ENCODE peak calls at places on chromosomes 1 and 21, in five cellular contexts. One of them, this sample, is unnamed.
A peak's percentile ranks its signal among the peaks of the same experiment; 100 is the strongest.

GRCh38 chr21:16794944-16795343 is 717.9 kb upstream of the CXADR start:
- DNase-seq in tibial artery: no peak
- DNase-seq in HCT116: no peak
- DNase-seq in IMR-90: peak; percentile 95
- DNase-seq in endothelial cell of umbilical vein: peak; percentile 77
- DNase-seq in this sample: no peak

GRCh38 chr1:161506336-161507223 is 1.3 kb downstream of the FCGR2A start:
- DNase-seq in tibial artery: no peak
- DNase-seq in HCT116: no peak
- DNase-seq in IMR-90: peak; percentile 54
- DNase-seq in endothelial cell of umbilical vein: peak; percentile 32
- DNase-seq in this sample: no peak

GRCh38 chr21:45902292-45902995 is 79.1 kb upstream of the COL6A1 start:
- DNase-seq in tibial artery: peak; percentile 45
- DNase-seq in HCT116: no peak
- DNase-seq in IMR-90: no peak
- DNase-seq in endothelial cell of umbilical vein: no peak
- DNase-seq in this sample: no peak

GRCh38 chr1:28601696-28602095 is 9.6 kb downstream of the RAB42 start:
- DNase-seq in tibial artery: no peak
- DNase-seq in HCT116: peak; percentile 66
- DNase-seq in IMR-90: peak; percentile 97
- DNase-seq in endothelial cell of umbilical vein: peak; percentile 39
- DNase-seq in this sample: peak; percentile 67

GRCh38 chr1:193308438-193308837 is 122.0 kb upstream of the B3GALT2 start:
- DNase-seq in tibial artery: no peak
- DNase-seq in HCT116: no peak
- DNase-seq in IMR-90: peak; percentile 59
- DNase-seq in endothelial cell of umbilical vein: no peak
- DNase-seq in this sample: no peak

GRCh38 chr21:21165063-21165645 is 166.9 kb downstream of the NCAM2 start:
- DNase-seq in tibial artery: no peak
- DNase-seq in HCT116: no peak
- DNase-seq in IMR-90: peak; percentile 97
- DNase-seq in endothelial cell of umbilical vein: no peak
- DNase-seq in this sample: no peak

GRCh38 chr1:9591669-9592509 is 3.2 kb downstream of the TMEM201 start:
- DNase-seq in tibial artery: peak; percentile 60
- DNase-seq in HCT116: no peak
- DNase-seq in IMR-90: no peak
- DNase-seq in endothelial cell of umbilical vein: no peak
- DNase-seq in this sample: no peak

GRCh38 chr21:27693376-27693775 is 726.5 kb upstream of the ADAMTS5 start:
- DNase-seq in tibial artery: no peak
- DNase-seq in HCT116: no peak
- DNase-seq in IMR-90: peak; percentile 73
- DNase-seq in endothelial cell of umbilical vein: no peak
- DNase-seq in this sample: peak; percentile 74

GRCh38 chr1:67191668-67192520 is 25.6 kb downstream of the IL23R start:
- DNase-seq in tibial artery: no peak
- DNase-seq in HCT116: no peak
- DNase-seq in IMR-90: no peak
- DNase-seq in endothelial cell of umbilical vein: no peak
- DNase-seq in this sample: no peak

GRCh38 chr1:152697701-152698600 is at the start of gene LCE2A:
- DNase-seq in tibial artery: no peak
- DNase-seq in HCT116: no peak
- DNase-seq in IMR-90: no peak
- DNase-seq in endothelial cell of umbilical vein: no peak
- DNase-seq in this sample: no peak

GRCh38 chr21:37642493-37642892 is 273.8 kb downstream of the KCNJ6 start:
- DNase-seq in tibial artery: no peak
- DNase-seq in HCT116: peak; percentile 24
- DNase-seq in IMR-90: no peak
- DNase-seq in endothelial cell of umbilical vein: no peak
- DNase-seq in this sample: no peak

GRCh38 chr21:25934771-25935224 is 200.0 kb downstream of the GABPA start:
- DNase-seq in tibial artery: peak; percentile 89
- DNase-seq in HCT116: no peak
- DNase-seq in IMR-90: peak; percentile 99
- DNase-seq in endothelial cell of umbilical vein: peak; percentile 97
- DNase-seq in this sample: peak; percentile 68

GRCh38 chr1:108560143-108560429 is 186 bp downstream of the EEIG2 start:
- DNase-seq in tibial artery: no peak
- DNase-seq in HCT116: no peak
- DNase-seq in IMR-90: no peak
- DNase-seq in endothelial cell of umbilical vein: no peak
- DNase-seq in this sample: no peak

GRCh38 chr1:3186526-3186921 is 117.5 kb downstream of the PRDM16 start:
- DNase-seq in tibial artery: peak; percentile 97
- DNase-seq in HCT116: no peak
- DNase-seq in IMR-90: peak; percentile 6
- DNase-seq in endothelial cell of umbilical vein: no peak
- DNase-seq in this sample: peak; percentile 9

GRCh38 chr1:54499097-54500029 is 48.7 kb upstream of the ACOT11 start:
- DNase-seq in tibial artery: no peak
- DNase-seq in HCT116: no peak
- DNase-seq in IMR-90: peak; percentile 36
- DNase-seq in endothelial cell of umbilical vein: peak; percentile 43
- DNase-seq in this sample: peak; percentile 53

GRCh38 chr1:223207293-223208066 is 64.4 kb upstream of the TLR5 start:
- DNase-seq in tibial artery: no peak
- DNase-seq in HCT116: no peak
- DNase-seq in IMR-90: peak; percentile 34
- DNase-seq in endothelial cell of umbilical vein: no peak
- DNase-seq in this sample: no peak

GRCh38 chr1:215767761-215768160 is 200.7 kb downstream of the KCTD3 start:
- DNase-seq in tibial artery: no peak
- DNase-seq in HCT116: no peak
- DNase-seq in IMR-90: no peak
- DNase-seq in endothelial cell of umbilical vein: no peak
- DNase-seq in this sample: no peak

GRCh38 chr1:6496890-6497214 is 5.4 kb upstream of the PLEKHG5 start:
- DNase-seq in tibial artery: no peak
- DNase-seq in HCT116: no peak
- DNase-seq in IMR-90: no peak
- DNase-seq in endothelial cell of umbilical vein: no peak
- DNase-seq in this sample: no peak

GRCh38 chr1:206637605-206638004 is 2.3 kb downstream of the DYRK3 start:
- DNase-seq in tibial artery: no peak
- DNase-seq in HCT116: no peak
- DNase-seq in IMR-90: no peak
- DNase-seq in endothelial cell of umbilical vein: no peak
- DNase-seq in this sample: no peak

GRCh38 chr1:97567000-97567749 is 353.7 kb downstream of the DPYD start:
- DNase-seq in tibial artery: no peak
- DNase-seq in HCT116: no peak
- DNase-seq in IMR-90: peak; percentile 48
- DNase-seq in endothelial cell of umbilical vein: no peak
- DNase-seq in this sample: no peak

GRCh38 chr1:67534627-67535065 is 104.4 kb upstream of the SERBP1 start:
- DNase-seq in tibial artery: no peak
- DNase-seq in HCT116: no peak
- DNase-seq in IMR-90: peak; percentile 69
- DNase-seq in endothelial cell of umbilical vein: peak; percentile 55
- DNase-seq in this sample: no peak

GRCh38 chr1:192601145-192602048 is 25.8 kb downstream of the RGS1 start:
- DNase-seq in tibial artery: no peak
- DNase-seq in HCT116: no peak
- DNase-seq in IMR-90: peak; percentile 51
- DNase-seq in endothelial cell of umbilical vein: no peak
- DNase-seq in this sample: peak; percentile 31

GRCh38 chr1:214791961-214792360 is 189.0 kb downstream of the CENPF start:
- DNase-seq in tibial artery: no peak
- DNase-seq in HCT116: no peak
- DNase-seq in IMR-90: peak; percentile 50
- DNase-seq in endothelial cell of umbilical vein: no peak
- DNase-seq in this sample: no peak

GRCh38 chr1:55428944-55429931 is 214.1 kb upstream of the USP24 start:
- DNase-seq in tibial artery: peak; percentile 88
- DNase-seq in HCT116: peak; percentile 100
- DNase-seq in IMR-90: peak; percentile 100
- DNase-seq in endothelial cell of umbilical vein: peak; percentile 99
- DNase-seq in this sample: peak; percentile 96

GRCh38 chr21:45263534-45263933 is 24.2 kb downstream of the POFUT2 start:
- DNase-seq in tibial artery: peak; percentile 32
- DNase-seq in HCT116: no peak
- DNase-seq in IMR-90: no peak
- DNase-seq in endothelial cell of umbilical vein: no peak
- DNase-seq in this sample: no peak

GRCh38 chr1:235648407-235648907 is 1.1 kb downstream of the GNG4 start:
- DNase-seq in tibial artery: no peak
- DNase-seq in HCT116: no peak
- DNase-seq in IMR-90: no peak
- DNase-seq in endothelial cell of umbilical vein: peak; percentile 19
- DNase-seq in this sample: no peak

GRCh38 chr1:207831517-207832327 is 79.2 kb downstream of the CD34 start:
- DNase-seq in tibial artery: peak; percentile 91
- DNase-seq in HCT116: no peak
- DNase-seq in IMR-90: peak; percentile 75
- DNase-seq in endothelial cell of umbilical vein: peak; percentile 47
- DNase-seq in this sample: no peak

GRCh38 chr1:41672173-41672572 is 187.7 kb upstream of the EDN2 start:
- DNase-seq in tibial artery: no peak
- DNase-seq in HCT116: peak; percentile 52
- DNase-seq in IMR-90: peak; percentile 86
- DNase-seq in endothelial cell of umbilical vein: no peak
- DNase-seq in this sample: peak; percentile 91

GRCh38 chr1:56330400-56331026 is 248.8 kb downstream of the PLPP3 start:
- DNase-seq in tibial artery: no peak
- DNase-seq in HCT116: no peak
- DNase-seq in IMR-90: peak; percentile 84
- DNase-seq in endothelial cell of umbilical vein: peak; percentile 61
- DNase-seq in this sample: peak; percentile 9

GRCh38 chr1:231093158-231093922 is 53.3 kb upstream of the FAM89A start:
- DNase-seq in tibial artery: no peak
- DNase-seq in HCT116: no peak
- DNase-seq in IMR-90: no peak
- DNase-seq in endothelial cell of umbilical vein: peak; percentile 62
- DNase-seq in this sample: no peak

DNA sequence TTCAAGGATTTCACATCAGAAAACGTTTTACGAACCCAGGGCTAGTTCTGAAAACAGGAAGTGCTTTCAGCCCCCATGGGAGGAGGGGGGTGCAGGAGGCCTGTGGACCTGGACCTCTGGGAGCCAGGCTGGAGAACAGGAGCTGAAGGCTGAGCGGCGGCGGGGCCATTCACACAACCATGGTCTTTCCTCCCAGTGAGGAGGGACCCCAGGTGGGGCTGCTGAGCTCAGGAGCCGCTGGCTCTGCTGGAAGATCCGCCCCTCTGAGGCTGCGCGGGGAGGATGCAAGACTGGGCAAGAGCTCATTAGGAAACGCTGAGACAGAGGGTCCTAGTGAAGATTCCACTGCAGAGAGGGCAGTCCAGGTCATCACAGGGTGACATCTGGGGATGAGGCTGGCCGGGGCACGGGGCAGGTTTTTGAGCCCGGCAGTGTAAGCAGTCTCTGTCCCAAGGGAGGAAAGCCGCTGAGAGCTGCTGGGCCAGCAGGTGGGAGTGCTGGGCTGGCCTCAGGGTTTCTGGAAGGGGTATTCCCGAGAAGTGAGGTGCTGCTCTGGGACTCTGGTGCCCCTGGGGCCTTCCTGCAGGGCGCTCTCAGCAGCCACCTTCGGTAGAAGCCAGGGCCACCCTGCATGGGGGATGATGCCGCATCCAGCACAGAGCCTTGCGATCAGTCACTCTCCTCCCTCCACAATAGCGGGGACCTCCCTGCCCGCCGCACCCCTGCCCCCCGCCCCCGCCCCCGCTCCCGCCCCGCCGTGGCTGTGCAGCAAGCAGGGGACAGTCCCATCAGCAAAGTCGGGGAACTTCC is 7.5 kb downstream of the MX2 start:
- DNase-seq in tibial artery: peak; percentile 66
- DNase-seq in HCT116: no peak
- DNase-seq in IMR-90: no peak
- DNase-seq in endothelial cell of umbilical vein: no peak
- DNase-seq in this sample: no peak
- TF ChIP-seq CTCF in tibial artery: no peak
- TF ChIP-seq CTCF in HCT116: no peak
- TF ChIP-seq CTCF in IMR-90: no peak
- TF ChIP-seq CTCF in endothelial cell of umbilical vein: no peak
- TF ChIP-seq CTCF in this sample: no peak

GRCh38 chr1:115810609-115811008 is 30.3 kb downstream of the NHLH2 start:
- DNase-seq in tibial artery: no peak
- DNase-seq in HCT116: no peak
- DNase-seq in IMR-90: no peak
- DNase-seq in endothelial cell of umbilical vein: no peak
- DNase-seq in this sample: no peak
- H3K27ac ChIP-seq in tibial artery: no peak overlapping the region
- H3K27ac ChIP-seq in HCT116: no peak overlapping the region
- H3K27ac ChIP-seq in IMR-90: no peak overlapping the region
- H3K27ac ChIP-seq in endothelial cell of umbilical vein: no peak overlapping the region
- H3K27ac ChIP-seq in this sample: no peak overlapping the region

GRCh38 chr1:114485286-114485685 is 25.7 kb downstream of the TRIM33 start:
- DNase-seq in tibial artery: no peak
- DNase-seq in HCT116: no peak
- DNase-seq in IMR-90: peak; percentile 14
- DNase-seq in endothelial cell of umbilical vein: no peak
- DNase-seq in this sample: peak; percentile 17

GRCh38 chr1:114488739-114489138 is 22.3 kb downstream of the TRIM33 start:
- DNase-seq in tibial artery: no peak
- DNase-seq in HCT116: no peak
- DNase-seq in IMR-90: no peak
- DNase-seq in endothelial cell of umbilical vein: no peak
- DNase-seq in this sample: no peak

GRCh38 chr1:114496091-114496490 is 14.9 kb downstream of the TRIM33 start:
- DNase-seq in tibial artery: no peak
- DNase-seq in HCT116: no peak
- DNase-seq in IMR-90: no peak
- DNase-seq in endothelial cell of umbilical vein: peak; percentile 13
- DNase-seq in this sample: no peak

GRCh38 chr1:114492978-114493377 is 18.0 kb downstream of the TRIM33 start:
- DNase-seq in tibial artery: no peak
- DNase-seq in HCT116: no peak
- DNase-seq in IMR-90: no peak
- DNase-seq in endothelial cell of umbilical vein: no peak
- DNase-seq in this sample: no peak

GRCh38 chr1:114490235-114490634 is 20.8 kb downstream of the TRIM33 start:
- DNase-seq in tibial artery: no peak
- DNase-seq in HCT116: no peak
- DNase-seq in IMR-90: no peak
- DNase-seq in endothelial cell of umbilical vein: no peak
- DNase-seq in this sample: no peak
- TF ChIP-seq CTCF in tibial artery: no peak
- TF ChIP-seq CTCF in HCT116: no peak
- TF ChIP-seq CTCF in IMR-90: no peak
- TF ChIP-seq CTCF in endothelial cell of umbilical vein: no peak
- TF ChIP-seq CTCF in this sample: no peak

DNA sequence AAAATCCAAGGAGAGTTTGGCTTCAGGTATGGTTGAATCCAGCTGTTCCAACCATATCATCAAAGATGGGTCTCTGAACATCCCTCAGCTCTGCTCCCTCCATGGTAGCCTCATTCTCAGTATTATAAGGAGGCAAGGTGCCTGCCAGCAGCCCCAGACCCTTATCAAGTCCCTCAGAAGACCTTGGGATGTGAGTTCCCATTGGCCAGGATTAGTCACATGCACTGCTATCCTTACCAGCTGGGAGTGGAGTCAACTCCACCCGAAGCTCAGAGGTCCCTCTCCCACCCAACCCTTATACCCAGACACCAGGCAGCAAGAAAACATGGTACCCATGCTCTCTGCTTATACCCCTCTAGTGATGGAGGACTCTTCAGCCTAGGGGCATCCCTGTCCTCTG is 153.7 kb upstream of the ZBTB40 start:
- DNase-seq in tibial artery: no peak
- DNase-seq in HCT116: no peak
- DNase-seq in IMR-90: no peak
- DNase-seq in endothelial cell of umbilical vein: no peak
- DNase-seq in this sample: no peak
- H3K27ac ChIP-seq in tibial artery: no peak overlapping the region
- H3K27ac ChIP-seq in HCT116: no peak overlapping the region
- H3K27ac ChIP-seq in IMR-90: no peak overlapping the region
- H3K27ac ChIP-seq in endothelial cell of umbilical vein: no peak overlapping the region
- H3K27ac ChIP-seq in this sample: no peak overlapping the region